ENCODE peak calls at places on chromosomes 3 and 15, in eight cellular contexts. N is BE2C; L is CD4-positive, alpha-beta T cell; M is H1; I is heart left ventricle; X is sigmoid colon; Q is heart right ventricle; Y is upper lobe of left lung. C is an unnamed sample.
A peak's percentile ranks its signal among the peaks of the same experiment; 100 is the strongest.

GRCh38 chr3:106212658-106213222 is 343.9 kb upstream of the CBLB start:
- DNase-seq in Y (no peak), I (no peak), X (no peak), Q (no peak), L (no peak), M (no peak), N (no peak), C (no peak)

GRCh38 chr3:122886951-122887350 is 92.1 kb downstream of the SLC49A4 start:
- DNase-seq in Y (no peak), X (no peak), Q (no peak), L (no peak), M (no peak), I (no peak), N (no peak), C (no peak)

GRCh38 chr15:73051402-73051810 is 857 bp upstream of the NEO1 start:
- DNase-seq in X (peak; percentile 79), L (no peak), Q (peak; percentile 72), Y (peak; percentile 60), M (no peak), N (no peak), I (peak; percentile 73), C (peak; percentile 11)

GRCh38 chr3:186221733-186222378 is 113.0 kb upstream of the ETV5 start:
- DNase-seq in Y (no peak), Q (no peak), L (no peak), N (no peak), M (no peak), I (no peak), X (no peak), C (no peak)

GRCh38 chr15:69194854-69195253 is 34.4 kb downstream of the GLCE start:
- DNase-seq in N (no peak), I (no peak), M (no peak), Y (no peak), X (no peak), L (no peak), Q (no peak), C (no peak)

GRCh38 chr3:28139288-28139687 is 102.1 kb upstream of the CMC1 start:
- DNase-seq in I (peak; percentile 51), Y (peak; percentile 24), X (no peak), Q (no peak), L (no peak), M (no peak), N (no peak), C (no peak)

GRCh38 chr15:93331545-93332117 is 242.6 kb upstream of the RGMA start:
- DNase-seq in L (no peak), N (peak; percentile 42), M (peak; percentile 69), Y (no peak), Q (no peak), X (peak; percentile 73), I (no peak), C (no peak)

GRCh38 chr3:25045291-25045690 is 382.8 kb upstream of the RARB start:
- DNase-seq in L (no peak), X (no peak), M (no peak), N (no peak), Y (no peak), Q (no peak), I (no peak), C (no peak)

GRCh38 chr3:160403028-160403545 is 3.6 kb downstream of the SMC4 start:
- DNase-seq in X (no peak), Y (no peak), M (no peak), N (no peak), Q (no peak), I (no peak), L (no peak), C (no peak)

GRCh38 chr3:131582438-131582837 is 79.7 kb upstream of the MRPL3 start:
- DNase-seq in Y (no peak), L (no peak), M (no peak), I (no peak), Q (no peak), X (no peak), N (no peak), C (no peak)

GRCh38 chr15:80404057-80404718 is at the start of gene ARNT2:
- DNase-seq in M (peak; percentile 73), L (no peak), Y (no peak), X (no peak), I (peak; percentile 41), Q (peak; percentile 30), N (peak; percentile 33), C (no peak)

GRCh38 chr3:120025520-120025919 is 68.7 kb downstream of the GSK3B start:
- DNase-seq in Q (no peak), Y (no peak), X (no peak), N (no peak), I (no peak), L (no peak), M (no peak), C (no peak)

GRCh38 chr3:37112987-37113386 is 61.4 kb downstream of the LRRFIP2 start:
- DNase-seq in I (no peak), X (no peak), N (no peak), L (no peak), Y (no peak), M (no peak), Q (no peak), C (no peak)

GRCh38 chr3:129327510-129327909 is 48.8 kb downstream of the HMCES start:
- DNase-seq in N (no peak), X (no peak), I (no peak), Y (no peak), Q (no peak), L (no peak), M (no peak), C (no peak)

GRCh38 chr15:85700767-85701166 is 94.0 kb downstream of the KLHL25 start:
- DNase-seq in L (no peak), M (no peak), X (no peak), Q (no peak), Y (no peak), N (no peak), I (no peak), C (no peak)

GRCh38 chr15:85702321-85703230 is 92.1 kb downstream of the KLHL25 start:
- DNase-seq in X (no peak), N (no peak), I (no peak), Y (no peak), L (no peak), Q (no peak), M (no peak), C (no peak)

GRCh38 chr15:85706779-85707518 is 87.8 kb downstream of the KLHL25 start:
- DNase-seq in N (no peak), Y (peak; percentile 41), Q (no peak), M (no peak), I (peak; percentile 55), L (peak; percentile 31), X (no peak), C (no peak)

GRCh38 chr15:85704720-85705119 is 90.0 kb downstream of the KLHL25 start:
- DNase-seq in N (no peak), X (no peak), Q (no peak), L (no peak), M (no peak), I (no peak), Y (no peak), C (no peak)

DNA sequence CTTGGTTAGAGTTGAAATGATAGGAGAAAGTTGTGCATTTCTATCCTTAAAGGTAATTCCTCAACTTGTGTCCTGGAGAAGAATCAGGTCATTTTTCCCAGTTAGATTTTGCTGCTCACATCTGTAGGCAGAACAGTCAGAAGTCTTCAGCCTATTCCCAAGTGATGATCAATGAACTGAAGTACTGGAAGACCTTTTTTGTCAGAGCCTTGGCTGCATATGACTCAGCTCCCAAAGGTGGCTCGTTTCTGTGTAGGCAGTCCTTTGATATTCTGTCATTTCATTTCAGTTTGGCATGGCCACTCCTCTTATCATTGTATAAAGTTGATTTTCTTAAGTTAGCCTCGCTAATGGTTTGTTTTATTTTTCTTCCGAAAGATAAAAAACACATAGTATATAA is 90.7 kb downstream of the KLHL25 start:
- DNase-seq in I (no peak), N (no peak), Q (no peak), L (no peak), Y (no peak), X (no peak), M (no peak), C (no peak)
- H3K9me3 ChIP-seq in I (no peaks in the 10 kb centered on the region), N (no peaks in the 10 kb centered on the region), Q (no peaks in the 10 kb centered on the region), L (no peaks in the 10 kb centered on the region), Y (no peaks in the 10 kb centered on the region), X (no peaks in the 10 kb centered on the region), M (no peaks in the 10 kb centered on the region), C (no peaks in the 10 kb centered on the region)

DNA sequence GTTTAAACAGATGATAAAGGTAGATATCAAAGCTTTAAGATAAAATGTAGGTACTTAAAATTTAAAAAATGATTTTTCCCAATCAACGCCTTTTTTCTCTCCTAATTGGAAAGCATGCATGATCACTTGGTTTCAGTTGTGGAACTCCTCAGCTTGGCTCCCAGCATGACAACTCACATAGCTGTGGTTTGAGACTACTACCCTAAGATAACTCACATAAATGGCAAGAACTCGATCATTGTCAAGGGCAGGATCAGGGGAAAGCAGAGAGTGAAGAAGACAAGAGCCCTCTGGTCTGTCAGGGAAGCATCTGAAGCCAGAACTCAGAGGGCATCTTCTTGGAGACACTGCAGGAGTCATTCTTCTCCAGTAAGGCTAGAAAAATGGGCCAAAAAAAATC is 516.7 kb downstream of the NTRK3 start:
- DNase-seq in X (no peak), I (no peak), Q (no peak), N (no peak), M (no peak), Y (no peak), L (no peak), C (no peak)
- H3K9me3 ChIP-seq in X (no peaks in the 10 kb centered on the region), I (no peaks in the 10 kb centered on the region), Q (no peaks in the 10 kb centered on the region), N (no peaks in the 10 kb centered on the region), M (no peaks in the 10 kb centered on the region), Y (no peaks in the 10 kb centered on the region), L (no peaks in the 10 kb centered on the region), C (no peaks in the 10 kb centered on the region)

DNA sequence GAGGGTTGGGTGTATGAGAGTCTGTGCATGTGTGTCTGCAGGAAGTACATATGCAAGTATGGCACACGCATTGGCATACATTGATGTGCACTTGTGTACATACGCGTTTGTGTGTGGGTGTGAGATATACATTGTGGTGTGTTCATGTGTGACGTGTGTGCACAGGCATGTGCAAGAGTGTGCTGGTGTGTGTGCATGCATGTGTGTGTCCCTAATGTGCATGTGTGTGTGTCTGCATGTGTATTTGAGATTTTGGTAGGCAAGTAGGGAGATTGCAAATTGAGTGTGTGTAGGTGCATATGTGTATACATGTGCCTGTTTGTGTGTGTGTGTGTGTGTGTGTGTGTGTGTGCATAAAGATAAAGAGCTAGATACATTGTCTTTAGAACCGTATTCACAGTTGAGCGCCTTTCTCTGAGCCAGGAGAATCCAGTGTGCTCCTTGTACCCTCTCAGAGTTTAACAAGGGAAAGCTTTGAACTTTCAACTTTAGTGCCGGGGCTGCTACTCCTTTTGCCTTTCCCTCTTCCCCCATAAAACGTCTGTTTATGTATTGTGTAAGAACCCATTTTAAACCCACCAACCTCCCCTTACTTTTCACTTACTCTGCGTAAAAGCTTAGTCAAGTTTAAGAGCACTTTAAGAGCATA is 152.4 kb upstream of the CHL1 start:
- DNase-seq in Q (no peak), N (no peak), Y (no peak), M (no peak), X (no peak), I (no peak), L (no peak), C (no peak)
- H3K9me3 ChIP-seq in Q (no peaks in the 10 kb centered on the region), N (no peaks in the 10 kb centered on the region), Y (no peaks in the 10 kb centered on the region), M (no peaks in the 10 kb centered on the region), X (no peaks in the 10 kb centered on the region), I (no peaks in the 10 kb centered on the region), L (no peaks in the 10 kb centered on the region), C (no peaks in the 10 kb centered on the region)

DNA sequence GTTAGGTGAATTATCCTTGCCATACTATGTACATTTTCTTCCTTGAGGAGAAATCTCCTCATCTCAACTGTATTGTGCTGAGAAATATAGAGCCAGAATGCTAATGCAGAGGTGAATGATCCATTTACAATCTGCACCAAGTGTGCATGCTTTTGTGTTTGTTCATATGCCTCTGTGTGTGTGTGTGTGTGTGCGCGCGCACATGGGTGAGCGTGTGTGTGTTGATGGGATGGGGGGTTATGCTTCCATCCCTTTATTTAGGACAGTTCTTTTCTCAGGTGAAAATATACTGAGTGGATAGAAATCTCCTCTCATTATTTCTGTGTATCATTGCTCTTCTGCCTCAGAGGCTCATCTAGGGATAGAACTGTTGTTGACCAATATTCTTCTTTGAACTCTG is 626.1 kb downstream of the MCTP2 start:
- DNase-seq in L (no peak), M (no peak), X (no peak), N (no peak), Q (no peak), I (no peak), Y (no peak), C (no peak)
- H3K9me3 ChIP-seq in L (no peaks in the 10 kb centered on the region), M (no peaks in the 10 kb centered on the region), X (peaks cover 3% of the 10 kb centered on the region), N (no peaks in the 10 kb centered on the region), Q (peaks cover 5% of the 10 kb centered on the region), I (no peaks in the 10 kb centered on the region), Y (no peaks in the 10 kb centered on the region), C (no peaks in the 10 kb centered on the region)